ENCODE peak calls at places on chromosome 5, in four cellular contexts. B is H1, X is HepG2, E is GM12878. I is an unnamed sample.

GRCh38 chr5:11531805-11532204 is 372.4 kb downstream of the CTNND2 start:
- DNase-seq in X (no peak), E (no peak), B (no peak), I (no peak)

GRCh38 chr5:112059601-112060135 is 302.7 kb upstream of the NREP start:
- DNase-seq in B (no peak), E (no peak), X (no peak), I (no peak)

GRCh38 chr5:181215997-181216982 is 6.8 kb upstream of the TRIM41 start:
- DNase-seq in E (peak), X (no peak), B (no peak), I (no peak)

GRCh38 chr5:76855961-76856360 is 6.1 kb downstream of the S100Z start:
- DNase-seq in X (no peak), B (no peak), E (no peak), I (no peak)

GRCh38 chr5:119315516-119315949 is 40.3 kb upstream of the TNFAIP8 start:
- DNase-seq in B (no peak), E (peak), X (peak), I (no peak)

GRCh38 chr5:139636975-139637408 is 11.2 kb upstream of the CXXC5 start:
- DNase-seq in X (no peak), B (no peak), E (peak), I (no peak)

GRCh38 chr5:150778103-150778516 is 447 bp upstream of the SMIM3 start:
- DNase-seq in B (no peak), E (no peak), X (no peak), I (no peak)

GRCh38 chr5:119036101-119036762 is 34.7 kb upstream of the DMXL1 start:
- DNase-seq in X (no peak), B (no peak), E (no peak), I (no peak)

GRCh38 chr5:93886917-93887361 is 145.5 kb upstream of the POU5F2 start:
- DNase-seq in X (no peak), E (no peak), B (no peak), I (no peak)

GRCh38 chr5:138874771-138875628 is at the start of gene LRRTM2:
- DNase-seq in B (no peak), X (no peak), E (no peak), I (no peak)

GRCh38 chr5:81838307-81838906 is 87.5 kb upstream of the SSBP2 start:
- DNase-seq in E (no peak), X (no peak), B (no peak), I (no peak)

GRCh38 chr5:175624362-175624761 is 33.5 kb upstream of the HRH2 start:
- DNase-seq in E (no peak), B (no peak), X (no peak), I (no peak)

GRCh38 chr5:137630972-137631370 is 104.9 kb downstream of the KLHL3 start:
- DNase-seq in X (no peak), E (no peak), B (no peak), I (no peak)

GRCh38 chr5:14090290-14090689 is 52.9 kb upstream of the TRIO start:
- DNase-seq in E (no peak), X (no peak), B (no peak), I (no peak)

GRCh38 chr5:35819026-35819425 is 37.7 kb upstream of the IL7R start:
- DNase-seq in X (peak), E (no peak), B (no peak), I (no peak)

GRCh38 chr5:1235379-1235778 is 10.2 kb downstream of the SLC6A18 start:
- DNase-seq in B (no peak), E (no peak), X (peak), I (no peak)

GRCh38 chr5:128356011-128356410 is 182.0 kb downstream of the FBN2 start:
- DNase-seq in X (no peak), E (no peak), B (no peak), I (no peak)

GRCh38 chr5:16082053-16082452 is 97.5 kb downstream of the MARCHF11 start:
- DNase-seq in B (no peak), E (no peak), X (no peak), I (no peak)

GRCh38 chr5:32805966-32806626 is 95.0 kb downstream of the NPR3 start:
- DNase-seq in B (no peak), E (no peak), X (no peak), I (no peak)

GRCh38 chr5:154479944-154480750 is 2.1 kb upstream of the HAND1 start:
- DNase-seq in X (no peak), E (no peak), B (no peak), I (no peak)

GRCh38 chr5:61860978-61861377 is 445.0 kb upstream of the KIF2A start:
- DNase-seq in B (no peak), X (no peak), E (no peak), I (no peak)

GRCh38 chr5:67383451-67383850 is 186.9 kb upstream of the CD180 start:
- DNase-seq in E (no peak), B (no peak), X (no peak), I (no peak)

GRCh38 chr5:171745602-171746001 is 40.0 kb upstream of the SMIM23 start:
- DNase-seq in E (no peak), B (no peak), X (no peak), I (no peak)

GRCh38 chr5:96721351-96721970 is 59.3 kb downstream of the CAST start:
- DNase-seq in E (no peak), X (no peak), B (no peak), I (no peak)

GRCh38 chr5:177492841-177493240 is 4.6 kb downstream of the PDLIM7 start:
- DNase-seq in X (no peak), B (no peak), E (no peak), I (no peak)

GRCh38 chr5:177491429-177491945 is 5.9 kb downstream of the PDLIM7 start:
- DNase-seq in B (no peak), X (peak), E (no peak), I (peak)

GRCh38 chr5:177490992-177491391 is 6.4 kb downstream of the PDLIM7 start:
- DNase-seq in B (no peak), X (no peak), E (no peak), I (no peak)

GRCh38 chr5:177493795-177494355 is 3.5 kb downstream of the PDLIM7 start:
- DNase-seq in E (no peak), B (no peak), X (no peak), I (no peak)

GRCh38 chr5:177491983-177492746 is 5.2 kb downstream of the PDLIM7 start:
- DNase-seq in X (no peak), B (no peak), E (no peak), I (no peak)
- TF ChIP-seq SUZ12 in X (no peak), B (no peak), E (no peak), I (no peak)

DNA sequence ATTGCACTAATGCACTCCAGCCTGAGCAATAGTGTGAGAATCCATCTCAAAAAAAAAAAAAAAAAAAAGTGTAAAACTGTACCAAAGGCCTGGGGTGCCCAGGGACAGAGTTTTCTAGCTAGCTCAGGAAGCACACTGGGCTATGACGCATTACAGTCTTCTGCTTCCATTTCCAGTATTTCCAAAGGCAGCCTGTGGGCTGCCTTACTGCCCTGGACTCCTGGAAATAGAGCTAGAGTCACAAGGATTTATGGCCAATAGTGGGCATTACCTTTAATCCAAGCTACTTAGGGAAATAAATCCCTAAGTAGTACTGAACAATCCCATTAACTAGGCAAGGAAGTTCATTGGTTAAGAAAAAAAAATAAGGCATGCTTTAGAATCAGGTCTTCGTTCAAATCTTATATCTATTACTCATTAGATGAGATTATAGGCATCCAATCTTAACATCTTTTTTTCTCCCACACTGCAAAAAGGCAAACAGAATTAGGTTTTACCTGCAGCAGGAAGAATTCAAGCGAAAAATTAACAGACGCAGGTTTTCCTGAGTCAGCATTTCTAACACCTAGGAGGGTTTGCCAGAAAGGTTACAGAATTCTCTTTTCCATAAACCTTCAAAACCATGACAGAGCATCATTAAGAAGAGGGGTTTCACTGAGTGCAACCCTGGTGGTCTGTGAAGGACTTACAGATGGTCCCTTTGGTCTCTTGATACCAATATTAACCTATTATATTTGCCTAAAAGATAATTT is 85.6 kb upstream of the CCDC112 start:
- DNase-seq in X (no peak), B (no peak), E (no peak), I (no peak)
- TF ChIP-seq YY1 in X (no peak), B (no peak), E (no peak), I (no peak)

DNA sequence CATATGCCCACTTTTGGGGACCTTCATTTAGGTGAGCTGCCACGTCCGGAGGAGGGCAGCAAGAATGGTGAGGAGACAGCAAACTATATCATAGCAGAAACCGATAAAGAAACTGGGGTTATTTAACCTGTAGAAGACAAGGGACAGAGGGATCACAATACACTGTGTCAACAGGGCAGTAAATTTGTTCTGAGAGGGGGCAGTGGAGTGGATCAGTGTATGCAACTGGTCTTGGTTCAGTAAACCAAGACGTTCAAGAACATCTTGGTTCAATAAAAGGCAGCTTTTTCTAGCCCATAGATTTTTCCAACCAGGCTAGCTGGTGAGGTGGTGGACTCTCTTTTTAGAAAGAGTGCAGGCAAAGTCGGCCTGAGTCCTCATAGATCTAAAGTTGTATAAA is 55.3 kb downstream of the PLAC8L1 start:
- DNase-seq in E (no peak), X (no peak), B (no peak), I (no peak)
- TF ChIP-seq SUZ12 in E (no peak), X (no peak), B (no peak), I (no peak)

DNA sequence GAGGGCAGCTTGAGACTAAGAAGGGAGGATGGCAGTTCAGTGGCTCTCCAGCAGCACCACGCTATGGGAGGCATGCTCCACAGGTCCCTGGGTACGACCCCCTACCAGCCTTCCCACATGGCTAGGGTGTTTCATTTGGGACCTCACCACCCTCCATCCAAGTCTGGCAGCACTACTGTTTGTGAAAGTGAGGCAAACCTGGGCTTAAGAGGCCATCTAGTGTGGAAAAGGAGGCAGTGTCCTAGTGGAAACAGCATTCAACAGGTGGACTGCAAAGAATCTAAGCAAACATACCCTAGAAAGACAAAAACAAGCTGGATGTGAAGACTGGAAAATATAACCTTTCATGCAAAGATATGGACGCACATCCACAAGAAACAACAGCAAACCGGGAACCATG is 4.8 kb upstream of the C5orf47 start:
- DNase-seq in X (peak), E (no peak), B (no peak), I (no peak)
- TF ChIP-seq YY1 in X (no peak), E (no peak), B (no peak), I (no peak)

DNA sequence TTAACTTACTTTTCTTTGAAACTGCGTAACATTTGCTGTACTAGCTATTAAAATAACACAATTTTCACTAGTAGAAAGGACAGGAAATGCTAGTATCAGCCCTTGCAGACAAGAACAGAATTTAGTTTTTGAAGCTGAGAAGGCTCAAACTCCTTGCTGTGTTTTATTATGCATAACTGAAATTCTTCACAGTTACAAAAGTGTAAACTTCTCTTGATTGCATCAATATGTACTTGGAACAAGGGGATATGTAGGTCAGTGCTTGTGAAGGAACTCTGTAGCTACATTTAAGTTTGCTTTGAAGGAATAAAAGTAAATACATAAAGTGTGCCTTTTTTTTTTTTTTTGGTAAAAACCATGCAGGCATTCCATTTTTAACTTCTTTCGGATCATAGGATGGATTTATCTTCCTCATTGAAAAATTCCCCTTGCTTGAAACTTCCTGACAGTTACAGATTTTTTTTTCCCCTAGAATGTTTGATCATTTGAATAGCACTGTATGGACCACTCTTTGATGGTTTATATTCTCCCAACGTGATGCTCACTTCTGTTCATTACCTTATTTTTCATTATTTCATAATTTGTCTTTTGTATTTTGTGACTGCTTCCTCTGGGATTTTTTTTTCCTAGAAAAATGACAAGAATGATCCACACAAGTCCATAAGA is 94.9 kb upstream of the DAB2 start:
- DNase-seq in E (no peak), X (no peak), B (no peak), I (no peak)
- TF ChIP-seq SUZ12 in E (no peak), X (no peak), B (no peak), I (no peak)